ENCODE peak calls at places on chromosomes 11 and 22, in five cellular contexts. N is naive B cell, M is A172, D is suprapubic skin, X is Calu3. O is an unnamed sample.

GRCh38 chr11:111665779-111666178 is 63.5 kb downstream of the SIK2 start:
- DNase-seq in N (no peak), M (peak; percentile 33), D (no peak), X (no peak), O (no peak)

GRCh38 chr11:17722000-17722643 is 2.8 kb downstream of the MYOD1 start:
- DNase-seq in N (no peak), M (no peak), D (no peak), X (peak; percentile 53), O (no peak)

GRCh38 chr11:95505927-95506426 is 275.0 kb upstream of the SESN3 start:
- DNase-seq in N (no peak), M (peak; percentile 1), D (no peak), X (no peak), O (no peak)

GRCh38 chr22:46002757-46003270 is 25.9 kb upstream of the WNT7B start:
- DNase-seq in N (no peak), M (peak; percentile 89), D (peak; percentile 83), X (no peak), O (peak; percentile 6)

GRCh38 chr11:9574806-9575530 is 1.5 kb downstream of the WEE1 start:
- DNase-seq in N (peak; percentile 27), M (peak; percentile 90), D (peak; percentile 80), X (peak; percentile 76), O (peak; percentile 91)

GRCh38 chr22:35552186-35552842 is 11.7 kb downstream of the RASD2 start:
- DNase-seq in N (peak; percentile 31), M (peak; percentile 28), D (no peak), X (peak; percentile 67), O (no peak)

GRCh38 chr11:113906038-113906437 is 1.4 kb downstream of the HTR3B start:
- DNase-seq in N (no peak), M (peak; percentile 8), D (no peak), X (no peak), O (no peak)

GRCh38 chr22:17930455-17931313 is 93.7 kb downstream of the MICAL3 start:
- DNase-seq in N (no peak), M (no peak), D (no peak), X (no peak), O (no peak)

GRCh38 chr11:10488121-10488580 is 33.1 kb downstream of the AMPD3 start:
- DNase-seq in N (peak; percentile 9), M (peak; percentile 80), D (no peak), X (peak; percentile 64), O (no peak)

GRCh38 chr11:133901316-133901715 is 55.5 kb downstream of the IGSF9B start:
- DNase-seq in N (no peak), M (no peak), D (peak; percentile 39), X (no peak), O (no peak)

O was measured in kidney glomerular epithelial cell.